ENCODE peak calls at places on chromosomes 3 and 15, in six cellular contexts. N is coronary artery, P is NCI-H1694, R is caudate nucleus, V is Right ventricle myocardium superior, X is NCI-H2081. E is an unnamed sample.

GRCh38 chr15:42736793-42737528 is at the start of gene CDAN1:
- DNase-seq in N (peak; percentile 92), P (peak; percentile 58), R (peak; percentile 84), V (peak; percentile 96), X (peak; percentile 85), E (no peak)

GRCh38 chr3:68666409-68667193 is 265.7 kb downstream of the TAFA4 start:
- DNase-seq in N (no peak), P (no peak), R (no peak), V (no peak), X (no peak), E (no peak)

GRCh38 chr3:186492594-186492993 is 51.6 kb downstream of the CRYGS start:
- DNase-seq in N (peak; percentile 75), P (peak; percentile 60), R (no peak), V (no peak), X (no peak), E (no peak)

GRCh38 chr15:85421116-85421925 is 40.9 kb downstream of the AKAP13 start:
- DNase-seq in N (no peak), P (no peak), R (no peak), V (no peak), X (no peak), E (no peak)

GRCh38 chr15:40232625-40233070 is 6.2 kb upstream of the PAK6 start:
- DNase-seq in N (no peak), P (no peak), R (no peak), V (no peak), X (peak; percentile 3), E (no peak)

GRCh38 chr3:135075157-135075556 is 280.1 kb downstream of the EPHB1 start:
- DNase-seq in N (peak; percentile 43), P (no peak), R (no peak), V (no peak), X (no peak), E (no peak)

GRCh38 chr15:67906382-67906781 is 66.5 kb upstream of the RNU6-1 start:
- DNase-seq in N (no peak), P (no peak), R (no peak), V (no peak), X (no peak), E (no peak)

GRCh38 chr3:138186216-138186615 is 885 bp upstream of the ARMC8 start:
- DNase-seq in N (no peak), P (no peak), R (no peak), V (no peak), X (no peak), E (no peak)

GRCh38 chr3:37852771-37853170 is 8.9 kb upstream of the CTDSPL start:
- DNase-seq in N (no peak), P (no peak), R (no peak), V (no peak), X (no peak), E (no peak)

GRCh38 chr15:90780916-90781315 is 63.8 kb downstream of the BLM start:
- DNase-seq in N (no peak), P (no peak), R (no peak), V (no peak), X (no peak), E (no peak)

GRCh38 chr3:183662099-183662498 is 26.7 kb downstream of the KLHL24 start:
- DNase-seq in N (no peak), P (no peak), R (no peak), V (no peak), X (peak; percentile 17), E (no peak)

GRCh38 chr3:156507285-156507684 is 47.6 kb downstream of the SSR3 start:
- DNase-seq in N (no peak), P (no peak), R (no peak), V (no peak), X (no peak), E (no peak)

GRCh38 chr15:49462242-49462641 is 39.2 kb downstream of the FGF7 start:
- DNase-seq in N (no peak), P (no peak), R (no peak), V (no peak), X (no peak), E (no peak)

GRCh38 chr3:52247455-52248164 is 2.1 kb downstream of the PPM1M start:
- DNase-seq in N (no peak), P (no peak), R (no peak), V (no peak), X (no peak), E (no peak)

GRCh38 chr3:156551261-156551660 is 3.7 kb downstream of the SSR3 start:
- DNase-seq in N (no peak), P (no peak), R (no peak), V (no peak), X (no peak), E (no peak)

GRCh38 chr15:48671381-48672022 is 26.0 kb upstream of the FBN1 start:
- DNase-seq in N (no peak), P (no peak), R (no peak), V (peak; percentile 76), X (no peak), E (no peak)

GRCh38 chr3:129228891-129229585 is 20.4 kb upstream of the COPG1 start:
- DNase-seq in N (no peak), P (no peak), R (no peak), V (peak; percentile 62), X (no peak), E (peak; percentile 90)

GRCh38 chr3:120678331-120678845 is 3.7 kb downstream of the HGD start:
- DNase-seq in N (no peak), P (no peak), R (no peak), V (no peak), X (no peak), E (peak; percentile 32)

GRCh38 chr15:57542505-57542817 is 49.2 kb upstream of the MYZAP start:
- DNase-seq in N (no peak), P (no peak), R (no peak), V (no peak), X (no peak), E (no peak)

GRCh38 chr15:71044006-71044405 is 71.3 kb upstream of the THSD4 start:
- DNase-seq in N (no peak), P (no peak), R (no peak), V (no peak), X (no peak), E (no peak)

GRCh38 chr3:18153571-18154173 is 271.5 kb downstream of the SATB1 start:
- DNase-seq in N (no peak), P (no peak), R (no peak), V (no peak), X (no peak), E (no peak)

GRCh38 chr3:192372627-192373026 is 354.7 kb downstream of the FGF12 start:
- DNase-seq in N (no peak), P (peak; percentile 74), R (no peak), V (no peak), X (peak; percentile 53), E (no peak)

GRCh38 chr3:54999159-54999558 is 71.3 kb upstream of the LRTM1 start:
- DNase-seq in N (no peak), P (no peak), R (no peak), V (no peak), X (no peak), E (no peak)

GRCh38 chr15:62850791-62851291 is 191.7 kb upstream of the TPM1 start:
- DNase-seq in N (no peak), P (no peak), R (no peak), V (no peak), X (no peak), E (no peak)

GRCh38 chr15:68106656-68107055 is 52.5 kb downstream of the PIAS1 start:
- DNase-seq in N (no peak), P (no peak), R (no peak), V (no peak), X (no peak), E (no peak)

GRCh38 chr3:153291052-153291689 is 129.1 kb downstream of the RAP2B start:
- DNase-seq in N (no peak), P (no peak), R (no peak), V (no peak), X (peak; percentile 38), E (no peak)

GRCh38 chr15:34893967-34894366 is 75.6 kb downstream of the AQR start:
- DNase-seq in N (no peak), P (no peak), R (no peak), V (no peak), X (no peak), E (no peak)

GRCh38 chr15:84737005-84737404 is 11.4 kb upstream of the ZNF592 start:
- DNase-seq in N (no peak), P (no peak), R (no peak), V (no peak), X (no peak), E (no peak)

GRCh38 chr15:52438047-52438446 is 90.6 kb downstream of the MYO5A start:
- DNase-seq in N (no peak), P (no peak), R (no peak), V (no peak), X (no peak), E (no peak)

GRCh38 chr3:101940521-101940992 is 91.2 kb downstream of the NFKBIZ start:
- DNase-seq in N (no peak), P (no peak), R (no peak), V (peak; percentile 76), X (peak; percentile 48), E (peak; percentile 97)

GRCh38 chr3:60953406-60953805 is 297.8 kb downstream of the FHIT start:
- DNase-seq in N (no peak), P (no peak), R (no peak), V (no peak), X (no peak), E (no peak)

GRCh38 chr3:151552589-151552988 is 91.7 kb upstream of the IGSF10 start:
- DNase-seq in N (no peak), P (no peak), R (no peak), V (no peak), X (no peak), E (peak; percentile 94)

GRCh38 chr15:44706946-44707636 is 4.0 kb downstream of the PATL2 start:
- DNase-seq in N (no peak), P (no peak), R (no peak), V (no peak), X (no peak), E (no peak)

GRCh38 chr15:81865850-81866537 is 179.8 kb downstream of the MEX3B start:
- DNase-seq in N (no peak), P (no peak), R (no peak), V (no peak), X (no peak), E (no peak)

GRCh38 chr15:39250001-39250400 is 330.9 kb upstream of the THBS1 start:
- DNase-seq in N (no peak), P (no peak), R (no peak), V (no peak), X (no peak), E (no peak)

GRCh38 chr3:38019658-38020341 is 9.6 kb downstream of the PLCD1 start:
- DNase-seq in N (no peak), P (no peak), R (no peak), V (no peak), X (no peak), E (no peak)

E was measured in SK-N-MC.